ENCODE peak calls at places on chromosome X, in seven cellular contexts. J, Z, S, G, I, R and X are unnamed samples.

GRCh38 chrX:119692241-119693031 is 532 bp downstream of the SEPTIN6 start:
- DNase-seq in J (peak; percentile 28), Z (peak; percentile 78), S (peak; percentile 62), G (peak; percentile 87), I (peak; percentile 27), R (peak; percentile 39), X (peak; percentile 62)

GRCh38 chrX:121160987-121161386 is 113.6 kb downstream of the GLUD2 start:
- DNase-seq in J (no peak), Z (no peak), S (no peak), G (no peak), I (no peak), R (no peak), X (peak; percentile 69)

GRCh38 chrX:25860322-25860721 is 277.8 kb upstream of the MAGEB18 start:
- DNase-seq in J (no peak), Z (no peak), S (peak; percentile 39), G (no peak), I (no peak), R (no peak), X (no peak)

GRCh38 chrX:7372843-7373525 is 225.0 kb upstream of the PUDP start:
- DNase-seq in J (no peak), Z (no peak), S (no peak), G (no peak), I (no peak), R (no peak), X (peak; percentile 16)

GRCh38 chrX:74492720-74493201 is 71.5 kb downstream of the SLC16A2 start:
- DNase-seq in J (no peak), Z (no peak), S (no peak), G (no peak), I (no peak), R (no peak), X (peak; percentile 1)

GRCh38 chrX:87409113-87409841 is 108.3 kb upstream of the KLHL4 start:
- DNase-seq in J (peak; percentile 16), Z (no peak), S (peak; percentile 79), G (peak; percentile 78), I (peak; percentile 81), R (peak; percentile 73), X (peak; percentile 95)

GRCh38 chrX:151801980-151802379 is 67.4 kb downstream of the CNGA2 start:
- DNase-seq in J (no peak), Z (no peak), S (no peak), G (no peak), I (no peak), R (no peak), X (peak; percentile 14)

GRCh38 chrX:21266949-21267348 is 107.3 kb upstream of the CNKSR2 start:
- DNase-seq in J (no peak), Z (no peak), S (no peak), G (no peak), I (no peak), R (no peak), X (no peak)

GRCh38 chrX:40420899-40421729 is 159.7 kb upstream of the ATP6AP2 start:
- DNase-seq in J (peak; percentile 38), Z (no peak), S (no peak), G (peak; percentile 45), I (no peak), R (no peak), X (peak; percentile 7)

GRCh38 chrX:30910124-30910860 is 21.2 kb upstream of the TAB3 start:
- DNase-seq in J (no peak), Z (no peak), S (no peak), G (no peak), I (no peak), R (no peak), X (no peak)

GRCh38 chrX:129953334-129953648 is 29.1 kb upstream of the BCORL1 start:
- DNase-seq in J (no peak), Z (no peak), S (peak; percentile 61), G (no peak), I (no peak), R (no peak), X (no peak)

GRCh38 chrX:71922697-71923096 is 12.1 kb downstream of the NHSL2 start:
- DNase-seq in J (no peak), Z (no peak), S (no peak), G (no peak), I (no peak), R (no peak), X (no peak)

GRCh38 chrX:39821011-39821708 is 276.6 kb downstream of the BCOR start:
- DNase-seq in J (peak; percentile 21), Z (no peak), S (peak; percentile 66), G (no peak), I (peak; percentile 45), R (no peak), X (no peak)

GRCh38 chrX:120228187-120228908 is 22.3 kb upstream of the ZBTB33 start:
- DNase-seq in J (no peak), Z (no peak), S (no peak), G (no peak), I (peak; percentile 64), R (no peak), X (no peak)

GRCh38 chrX:102746134-102746584 is 25.6 kb downstream of the GPRASP3 start:
- DNase-seq in J (peak; percentile 26), Z (no peak), S (peak; percentile 78), G (peak; percentile 85), I (peak; percentile 21), R (peak; percentile 35), X (peak; percentile 16)

GRCh38 chrX:9646471-9647038 is 119.1 kb downstream of the GPR143 start:
- DNase-seq in J (no peak), Z (no peak), S (no peak), G (no peak), I (peak; percentile 53), R (no peak), X (peak; percentile 44)

GRCh38 chrX:65406532-65406931 is 128.1 kb downstream of the LAS1L start:
- DNase-seq in J (no peak), Z (peak; percentile 25), S (no peak), G (no peak), I (peak; percentile 14), R (no peak), X (no peak)

GRCh38 chrX:672931-673330 is 42.3 kb downstream of the SHOX start:
- DNase-seq in J (no peak), Z (no peak), S (no peak), G (no peak), I (no peak), R (no peak), X (no peak)

GRCh38 chrX:724256-724655 is 93.7 kb downstream of the SHOX start:
- DNase-seq in J (no peak), Z (no peak), S (no peak), G (no peak), I (no peak), R (no peak), X (peak; percentile 11)

GRCh38 chrX:46036508-46036907 is 508.7 kb downstream of the ZNF674 start:
- DNase-seq in J (no peak), Z (no peak), S (no peak), G (no peak), I (no peak), R (no peak), X (no peak)

DNA sequence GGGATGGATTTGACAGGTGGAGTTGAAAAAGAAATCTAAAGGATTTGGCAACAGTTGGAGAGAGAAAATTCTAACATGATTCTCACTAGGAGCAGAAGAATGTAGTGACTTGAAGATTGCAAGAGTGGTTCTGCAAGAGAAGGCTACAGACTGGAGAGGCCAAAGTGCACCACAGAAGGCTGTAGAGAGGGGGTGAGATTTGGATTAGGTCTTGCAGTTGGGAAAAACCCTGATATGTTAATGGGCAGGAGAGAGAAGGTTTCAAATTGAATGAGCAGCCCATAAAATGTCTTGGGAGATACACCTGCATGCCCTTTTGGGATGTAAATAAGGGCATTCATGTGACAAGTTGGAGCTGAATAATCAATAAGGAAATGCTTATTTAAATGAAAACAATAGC is 14.7 kb upstream of the VEGFD start:
- DNase-seq in J (no peak), Z (no peak), S (no peak), G (no peak), I (no peak), R (no peak), X (no peak)
- H3K4me3 ChIP-seq in J (no peak overlapping the region), Z (no peak overlapping the region), S (no peak overlapping the region), G (no peak overlapping the region), I (no peak overlapping the region), R (no peak overlapping the region), X (no peak overlapping the region)

DNA sequence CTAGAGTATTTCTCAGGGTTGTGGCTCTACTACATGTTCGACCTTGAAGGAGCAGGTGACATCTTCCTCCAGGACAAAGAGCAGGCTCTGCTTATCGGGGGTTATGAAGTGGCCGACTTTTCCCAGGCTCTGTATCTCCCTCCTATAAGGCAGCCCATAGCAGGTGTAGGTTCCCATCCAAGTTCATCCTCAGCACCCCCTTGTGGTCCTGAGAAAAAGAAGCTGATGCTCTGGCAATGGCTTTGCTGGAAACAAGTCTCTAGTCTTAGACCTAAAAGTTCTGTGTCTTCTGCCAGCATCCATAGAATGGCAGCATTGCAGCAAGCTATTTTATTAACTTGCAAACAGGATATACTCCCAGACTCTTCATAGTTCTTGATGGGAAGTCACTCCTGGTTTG is 836.6 kb upstream of the PRKX start:
- DNase-seq in J (no peak), Z (no peak), S (no peak), G (no peak), I (peak; percentile 13), R (no peak), X (no peak)
- TF ChIP-seq CTCF in J (no peak), Z (no peak), S (no peak), G (no peak), I (no peak), R (no peak), X (no peak)

GRCh38 chrX:44157858-44158257 is 184.7 kb upstream of the NDP start:
- DNase-seq in J (no peak), Z (no peak), S (no peak), G (no peak), I (no peak), R (no peak), X (no peak)
- H3K4me3 ChIP-seq in J (no peak overlapping the region), Z (no peak overlapping the region), S (no peak overlapping the region), G (no peak overlapping the region), I (no peak overlapping the region), R (no peak overlapping the region), X (no peak overlapping the region)

GRCh38 chrX:49840679-49841078 is 11.6 kb downstream of the PAGE4 start:
- DNase-seq in J (peak; percentile 36), Z (peak; percentile 52), S (peak; percentile 76), G (no peak), I (peak; percentile 67), R (peak; percentile 65), X (peak; percentile 52)
- TF ChIP-seq CTCF in J (peak; percentile 48), Z (no peak), S (peak; percentile 29), G (no peak), I (no peak), R (peak; percentile 41), X (peak; percentile 30)

GRCh38 chrX:24651783-24652182 is 4.6 kb upstream of the PCYT1B start:
- DNase-seq in J (no peak), Z (no peak), S (no peak), G (no peak), I (no peak), R (no peak), X (no peak)

GRCh38 chrX:24643116-24643515 is 4.0 kb downstream of the PCYT1B start:
- DNase-seq in J (no peak), Z (no peak), S (no peak), G (no peak), I (no peak), R (no peak), X (peak; percentile 15)

GRCh38 chrX:24646745-24647182 is 383 bp downstream of the PCYT1B start:
- DNase-seq in J (no peak), Z (no peak), S (no peak), G (no peak), I (no peak), R (no peak), X (no peak)

GRCh38 chrX:24647257-24648058 is at the start of gene PCYT1B:
- DNase-seq in J (peak; percentile 35), Z (peak; percentile 67), S (peak; percentile 69), G (peak; percentile 92), I (peak; percentile 90), R (peak; percentile 78), X (peak; percentile 58)
- H3K4me3 ChIP-seq in J (peak within 1 kb of the TSS; percentile 54), Z (peak within 1 kb of the TSS; percentile 33), S (no peak within 1 kb of the TSS), G (no peak within 1 kb of the TSS), I (no peak within 1 kb of the TSS), R (peak within 1 kb of the TSS; percentile 21), X (peak within 1 kb of the TSS; percentile 27)

GRCh38 chrX:114075073-114075673 is 508.7 kb upstream of the HTR2C start:
- DNase-seq in J (no peak), Z (no peak), S (no peak), G (no peak), I (no peak), R (no peak), X (peak; percentile 1)
- TF ChIP-seq CTCF in J (no peak), Z (no peak), S (no peak), G (no peak), I (no peak), R (no peak), X (peak; percentile 24)